ENCODE peak calls at places on chromosome 1, in five cellular contexts. One of them, this sample, is unnamed.

GRCh38 chr1:174768949-174769348 is 230.8 kb upstream of the CACYBP start:
- DNase-seq in fibroblast of lung: no peak
- DNase-seq in fibroblast of mammary gland: no peak
- DNase-seq in brain microvascular endothelial cell: no peak
- DNase-seq in AG04450: no peak
- DNase-seq in this sample: no peak

GRCh38 chr1:87200875-87201638 is 127.6 kb upstream of the LMO4 start:
- DNase-seq in fibroblast of mammary gland: no peak
- DNase-seq in AG04450: no peak
- DNase-seq in brain microvascular endothelial cell: no peak
- DNase-seq in fibroblast of lung: no peak
- DNase-seq in this sample: no peak

GRCh38 chr1:242432491-242433095 is 91.9 kb downstream of the PLD5 start:
- DNase-seq in fibroblast of lung: no peak
- DNase-seq in brain microvascular endothelial cell: no peak
- DNase-seq in fibroblast of mammary gland: no peak
- DNase-seq in AG04450: no peak
- DNase-seq in this sample: no peak

GRCh38 chr1:175373786-175374623 is 181.4 kb upstream of the KIAA0040 start:
- DNase-seq in AG04450: no peak
- DNase-seq in fibroblast of lung: peak; percentile 1
- DNase-seq in fibroblast of mammary gland: no peak
- DNase-seq in brain microvascular endothelial cell: peak; percentile 1
- DNase-seq in this sample: no peak

GRCh38 chr1:55554611-55555010 is 339.4 kb upstream of the USP24 start:
- DNase-seq in AG04450: no peak
- DNase-seq in fibroblast of lung: no peak
- DNase-seq in brain microvascular endothelial cell: no peak
- DNase-seq in fibroblast of mammary gland: no peak
- DNase-seq in this sample: no peak

GRCh38 chr1:71312545-71312944 is 231.7 kb upstream of the ZRANB2 start:
- DNase-seq in fibroblast of lung: no peak
- DNase-seq in AG04450: no peak
- DNase-seq in fibroblast of mammary gland: peak; percentile 5
- DNase-seq in brain microvascular endothelial cell: no peak
- DNase-seq in this sample: no peak

GRCh38 chr1:85580046-85580411 is 532 bp upstream of the CCN1 start:
- DNase-seq in fibroblast of lung: peak; percentile 66
- DNase-seq in fibroblast of mammary gland: peak; percentile 82
- DNase-seq in brain microvascular endothelial cell: no peak
- DNase-seq in AG04450: peak; percentile 47
- DNase-seq in this sample: peak; percentile 42

GRCh38 chr1:147079400-147080012 is 92.8 kb downstream of the PRKAB2 start:
- DNase-seq in brain microvascular endothelial cell: no peak
- DNase-seq in AG04450: no peak
- DNase-seq in fibroblast of lung: no peak
- DNase-seq in fibroblast of mammary gland: no peak
- DNase-seq in this sample: no peak

GRCh38 chr1:61053712-61054608 is 28.4 kb upstream of the NFIA start:
- DNase-seq in fibroblast of mammary gland: no peak
- DNase-seq in brain microvascular endothelial cell: no peak
- DNase-seq in AG04450: no peak
- DNase-seq in fibroblast of lung: no peak
- DNase-seq in this sample: no peak

GRCh38 chr1:207868769-207869721 is 41.9 kb downstream of the CD34 start:
- DNase-seq in brain microvascular endothelial cell: peak; percentile 50
- DNase-seq in fibroblast of mammary gland: peak; percentile 61
- DNase-seq in fibroblast of lung: peak; percentile 61
- DNase-seq in AG04450: no peak
- DNase-seq in this sample: no peak

GRCh38 chr1:33120436-33121231 is 39.7 kb downstream of the AZIN2 start:
- DNase-seq in brain microvascular endothelial cell: no peak
- DNase-seq in fibroblast of lung: no peak
- DNase-seq in fibroblast of mammary gland: peak; percentile 22
- DNase-seq in AG04450: no peak
- DNase-seq in this sample: no peak

GRCh38 chr1:44822131-44822701 is 13.9 kb downstream of the BTBD19 start:
- DNase-seq in fibroblast of mammary gland: no peak
- DNase-seq in fibroblast of lung: no peak
- DNase-seq in AG04450: no peak
- DNase-seq in brain microvascular endothelial cell: no peak
- DNase-seq in this sample: no peak

DNA sequence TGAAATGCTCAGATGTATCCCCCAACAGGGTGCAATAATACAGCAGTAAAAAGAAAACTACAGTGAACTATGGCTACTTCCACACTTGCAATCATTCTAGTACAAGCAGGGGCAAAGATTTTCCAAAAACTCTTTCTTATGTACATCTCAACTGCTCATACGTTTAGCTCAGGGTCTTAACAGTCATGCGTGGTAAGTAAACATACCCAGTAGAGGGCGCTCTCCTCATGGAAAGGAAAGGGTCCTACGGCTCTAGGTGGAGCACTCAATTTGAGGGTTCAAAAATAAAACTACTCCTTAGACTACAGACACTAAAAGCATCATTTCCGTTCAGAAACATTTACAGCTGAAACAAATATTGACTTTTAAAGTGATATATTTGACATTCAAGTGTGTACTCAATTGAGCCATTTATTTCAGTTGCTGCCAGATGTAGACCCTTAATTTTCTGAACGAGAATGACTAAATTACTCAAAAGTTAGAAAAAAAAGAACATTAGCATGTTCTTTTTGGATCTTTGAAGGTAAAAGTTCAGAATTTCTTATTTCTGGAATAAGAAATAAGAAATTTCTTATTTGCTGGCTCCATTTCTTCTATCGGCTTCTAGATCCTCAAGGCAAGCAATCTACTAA is 143.4 kb downstream of the KCTD3 start:
- DNase-seq in fibroblast of lung: peak; percentile 76
- DNase-seq in AG04450: no peak
- DNase-seq in brain microvascular endothelial cell: peak; percentile 29
- DNase-seq in fibroblast of mammary gland: peak; percentile 78
- DNase-seq in this sample: peak; percentile 42
- TF ChIP-seq CTCF in fibroblast of lung: peak; percentile 72
- TF ChIP-seq CTCF in AG04450: peak; percentile 71
- TF ChIP-seq CTCF in brain microvascular endothelial cell: peak; percentile 78
- TF ChIP-seq CTCF in fibroblast of mammary gland: peak; percentile 82
- TF ChIP-seq CTCF in this sample: peak; percentile 76

DNA sequence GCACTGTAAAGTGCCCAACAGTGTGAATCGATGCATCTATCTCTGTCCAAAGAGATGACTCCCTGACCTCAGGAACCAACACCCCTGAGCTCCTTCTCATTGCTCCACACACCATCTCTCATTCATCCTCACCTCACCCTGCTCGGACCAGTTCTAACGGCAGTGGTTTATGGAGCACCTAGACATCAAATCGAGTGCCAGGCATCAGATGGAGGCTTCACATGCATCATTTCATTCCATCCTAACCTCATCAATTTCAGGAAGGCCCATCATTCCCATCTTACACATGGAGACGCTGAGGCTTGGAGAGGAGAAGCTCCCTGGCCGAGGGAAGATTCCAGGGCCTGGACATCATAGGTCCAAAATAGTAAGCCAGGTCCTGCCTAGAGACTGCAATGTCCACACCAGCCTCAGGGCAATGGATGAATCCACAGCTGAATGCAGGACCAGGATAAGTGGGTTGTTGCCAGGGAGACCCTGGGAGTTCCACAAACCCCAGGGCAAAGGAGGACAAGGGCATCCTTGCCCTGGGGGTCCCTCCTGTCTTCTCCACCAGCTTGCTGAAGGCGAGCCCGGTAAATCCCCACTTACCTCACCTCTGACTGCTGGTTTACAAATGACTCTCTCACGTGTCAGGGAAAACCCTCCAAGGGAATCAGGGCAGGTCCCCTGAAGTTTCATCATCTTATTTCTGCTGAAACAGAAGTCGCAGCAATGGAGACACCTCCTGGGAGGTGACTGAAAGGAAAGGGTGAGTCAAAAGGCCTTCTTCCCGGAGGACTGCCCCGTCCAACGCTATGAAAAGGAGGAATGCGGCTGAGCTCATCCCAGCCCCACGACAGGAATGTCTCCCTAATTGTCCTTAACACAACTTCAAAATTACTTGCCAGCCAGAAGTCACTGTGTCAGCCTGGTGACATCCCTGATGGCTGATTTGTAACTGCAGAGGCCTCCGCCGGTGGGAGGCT is 9.0 kb upstream of the IFFO2 start:
- DNase-seq in fibroblast of lung: no peak
- DNase-seq in fibroblast of mammary gland: no peak
- DNase-seq in AG04450: no peak
- DNase-seq in brain microvascular endothelial cell: no peak
- DNase-seq in this sample: no peak
- TF ChIP-seq CTCF in fibroblast of lung: no peak
- TF ChIP-seq CTCF in fibroblast of mammary gland: no peak
- TF ChIP-seq CTCF in AG04450: no peak
- TF ChIP-seq CTCF in brain microvascular endothelial cell: no peak
- TF ChIP-seq CTCF in this sample: no peak

GRCh38 chr1:219173758-219174671 is at the start of gene LYPLAL1:
- DNase-seq in fibroblast of mammary gland: peak; percentile 86
- DNase-seq in fibroblast of lung: peak; percentile 90
- DNase-seq in brain microvascular endothelial cell: peak; percentile 81
- DNase-seq in AG04450: peak; percentile 74
- DNase-seq in this sample: peak; percentile 72

GRCh38 chr1:219176168-219176567 is 2.5 kb downstream of the LYPLAL1 start:
- DNase-seq in fibroblast of lung: no peak
- DNase-seq in AG04450: no peak
- DNase-seq in fibroblast of mammary gland: no peak
- DNase-seq in brain microvascular endothelial cell: no peak
- DNase-seq in this sample: no peak

GRCh38 chr1:219173434-219173757 is 282 bp upstream of the LYPLAL1 start:
- DNase-seq in brain microvascular endothelial cell: no peak
- DNase-seq in fibroblast of mammary gland: no peak
- DNase-seq in fibroblast of lung: no peak
- DNase-seq in AG04450: no peak
- DNase-seq in this sample: no peak

GRCh38 chr1:219172821-219173220 is 857 bp upstream of the LYPLAL1 start:
- DNase-seq in fibroblast of mammary gland: no peak
- DNase-seq in brain microvascular endothelial cell: no peak
- DNase-seq in AG04450: no peak
- DNase-seq in fibroblast of lung: no peak
- DNase-seq in this sample: no peak

DNA sequence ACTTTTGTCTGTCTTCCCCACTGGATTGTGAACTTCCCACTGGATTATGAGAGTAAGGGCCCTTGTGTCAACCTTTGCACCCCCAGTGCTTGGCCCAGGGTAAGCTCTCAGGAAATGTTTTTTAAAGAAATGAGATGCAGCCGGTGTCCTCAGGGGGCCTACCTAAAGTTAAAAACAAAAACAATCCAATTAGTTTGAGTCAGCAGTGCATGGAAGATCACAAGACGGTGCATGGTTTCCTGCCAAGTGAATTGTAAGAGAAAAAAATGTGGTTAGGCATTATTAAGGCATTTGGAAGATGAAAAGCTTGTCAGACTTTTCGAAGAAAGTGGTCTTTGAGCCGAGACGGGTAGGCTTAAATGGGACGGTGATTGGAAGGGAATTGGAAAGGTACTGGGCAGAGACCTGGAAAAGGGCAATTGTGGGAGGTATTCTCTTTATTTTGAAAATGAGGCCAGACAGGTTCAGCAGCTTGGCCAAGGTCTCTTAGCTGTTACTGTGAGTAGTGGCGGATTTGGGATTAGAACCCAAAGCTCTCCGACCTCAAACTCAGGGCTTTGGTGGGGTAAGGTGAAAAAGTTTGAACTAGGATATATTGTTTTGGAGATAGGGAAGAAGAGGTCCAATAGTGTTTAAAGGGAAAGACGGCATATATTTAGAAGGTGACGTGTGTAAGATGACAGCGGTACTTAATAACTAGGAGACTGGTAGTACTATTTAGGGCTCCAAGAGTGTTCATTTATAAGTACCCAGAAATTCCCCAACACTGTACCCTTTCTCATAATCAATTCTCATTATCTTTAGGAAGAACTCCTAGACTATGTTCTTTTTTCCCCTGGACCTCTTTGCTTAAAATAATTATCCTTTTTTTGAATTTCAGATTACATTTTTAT is 1.2 kb downstream of the LYPLAL1 start:
- DNase-seq in fibroblast of lung: peak; percentile 89
- DNase-seq in brain microvascular endothelial cell: peak; percentile 76
- DNase-seq in AG04450: peak; percentile 77
- DNase-seq in fibroblast of mammary gland: peak; percentile 97
- DNase-seq in this sample: peak; percentile 30
- TF ChIP-seq CTCF in fibroblast of lung: no peak
- TF ChIP-seq CTCF in brain microvascular endothelial cell: no peak
- TF ChIP-seq CTCF in AG04450: no peak
- TF ChIP-seq CTCF in fibroblast of mammary gland: no peak
- TF ChIP-seq CTCF in this sample: no peak

GRCh38 chr1:2563205-2563604 is 7.0 kb downstream of the TNFRSF14 start:
- DNase-seq in fibroblast of lung: no peak
- DNase-seq in AG04450: no peak
- DNase-seq in brain microvascular endothelial cell: no peak
- DNase-seq in fibroblast of mammary gland: no peak
- DNase-seq in this sample: no peak

GRCh38 chr1:2564006-2564814 is 8.0 kb downstream of the TNFRSF14 start:
- DNase-seq in fibroblast of mammary gland: no peak
- DNase-seq in fibroblast of lung: no peak
- DNase-seq in brain microvascular endothelial cell: no peak
- DNase-seq in AG04450: no peak
- DNase-seq in this sample: no peak

GRCh38 chr1:2560299-2561073 is 4.3 kb downstream of the TNFRSF14 start:
- DNase-seq in brain microvascular endothelial cell: no peak
- DNase-seq in fibroblast of mammary gland: no peak
- DNase-seq in fibroblast of lung: no peak
- DNase-seq in AG04450: no peak
- DNase-seq in this sample: no peak

GRCh38 chr1:2561446-2561845 is 5.3 kb downstream of the TNFRSF14 start:
- DNase-seq in fibroblast of mammary gland: no peak
- DNase-seq in brain microvascular endothelial cell: no peak
- DNase-seq in fibroblast of lung: no peak
- DNase-seq in AG04450: no peak
- DNase-seq in this sample: no peak

DNA sequence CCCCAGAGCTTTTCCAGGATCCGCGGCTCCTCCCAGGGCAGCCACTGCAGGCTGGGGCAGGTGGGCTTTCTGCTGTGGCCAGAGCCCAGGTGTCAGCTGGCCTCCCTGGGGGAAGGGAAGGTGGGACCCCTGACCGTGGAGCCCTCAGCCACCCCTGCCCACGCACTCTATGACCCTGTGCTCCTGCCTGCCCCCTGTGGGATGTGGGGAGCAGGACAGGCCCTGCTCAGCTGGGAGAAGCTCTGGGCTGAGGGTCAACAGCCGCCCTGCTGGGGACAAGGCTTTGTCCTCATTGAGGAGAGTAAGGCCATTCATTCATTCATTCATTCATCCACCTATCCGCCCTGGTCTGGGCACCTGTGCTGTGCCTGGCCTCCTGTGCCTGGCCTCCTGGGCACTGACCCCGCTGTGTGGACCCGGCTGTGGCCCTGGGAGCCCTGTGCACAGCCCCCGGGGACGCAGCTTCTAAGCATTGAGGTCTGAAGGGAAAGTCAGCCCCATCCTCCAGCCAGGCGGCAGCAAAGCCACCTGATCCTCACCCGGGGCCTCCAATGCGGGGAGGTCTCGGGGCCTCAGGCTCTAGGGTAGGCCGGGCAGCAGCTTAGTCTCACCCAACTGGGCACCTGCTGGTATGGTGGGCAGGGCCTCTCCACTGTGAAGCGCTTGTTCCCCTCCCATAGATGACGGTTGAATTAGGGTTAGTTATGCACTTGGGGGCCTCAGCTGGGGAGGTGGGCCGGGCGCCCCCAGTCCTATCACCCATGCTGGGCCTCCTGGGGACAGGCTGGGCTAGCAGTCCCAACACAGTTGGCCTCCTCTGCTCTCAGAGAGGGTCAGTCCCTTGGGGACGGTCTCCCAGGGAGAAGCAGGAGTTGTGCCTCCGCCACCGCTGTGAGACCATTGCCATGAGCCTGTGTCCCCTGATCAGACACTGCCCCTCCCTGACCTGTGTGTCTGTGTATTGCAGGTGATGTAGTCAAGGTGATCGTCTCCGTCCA is 6.0 kb downstream of the TNFRSF14 start:
- DNase-seq in AG04450: no peak
- DNase-seq in fibroblast of lung: no peak
- DNase-seq in brain microvascular endothelial cell: no peak
- DNase-seq in fibroblast of mammary gland: no peak
- DNase-seq in this sample: no peak
- TF ChIP-seq CTCF in AG04450: no peak
- TF ChIP-seq CTCF in fibroblast of lung: peak; percentile 31
- TF ChIP-seq CTCF in brain microvascular endothelial cell: peak; percentile 60
- TF ChIP-seq CTCF in fibroblast of mammary gland: peak; percentile 28
- TF ChIP-seq CTCF in this sample: peak; percentile 46